ENCODE peak calls at places on chromosome 5, in seven cellular contexts. S is K562, B is HCT116, H is GM12878, Q is GM23338, P is A549, R is SK-N-SH. C is an unnamed sample. For H3K4me1, the result is how much of the 10 kb centered on the place peaks cover.

GRCh38 chr5:179858241-179858585 is 404 bp downstream of the MRNIP start:
- DNase-seq in P (peak), H (peak), Q (peak), S (peak), R (peak), B (no peak), C (no peak)

GRCh38 chr5:17189381-17190036 is 27.9 kb upstream of the BASP1 start:
- DNase-seq in B (peak), H (peak), S (peak), R (peak), P (peak), Q (peak), C (peak)

GRCh38 chr5:88689662-88690351 is 193.2 kb downstream of the MEF2C start:
- DNase-seq in H (no peak), B (no peak), R (no peak), Q (no peak), S (no peak), P (no peak), C (no peak)

GRCh38 chr5:149352169-149352568 is 5.7 kb upstream of the PCYOX1L start:
- DNase-seq in R (no peak), Q (no peak), P (no peak), B (no peak), H (no peak), S (no peak), C (no peak)

GRCh38 chr5:176793343-176793699 is 17.0 kb upstream of the UNC5A start:
- DNase-seq in H (no peak), B (no peak), Q (peak), R (peak), P (no peak), S (peak), C (no peak)

GRCh38 chr5:150301901-150302300 is 804 bp downstream of the ARSI start:
- DNase-seq in R (no peak), B (no peak), S (no peak), P (no peak), H (no peak), Q (peak), C (no peak)

GRCh38 chr5:88776692-88777091 is 106.3 kb downstream of the MEF2C start:
- DNase-seq in P (no peak), H (no peak), Q (no peak), R (no peak), S (no peak), B (no peak), C (no peak)

GRCh38 chr5:33810491-33811120 is 81.2 kb downstream of the ADAMTS12 start:
- DNase-seq in P (no peak), Q (no peak), H (no peak), B (no peak), R (no peak), S (no peak), C (no peak)

GRCh38 chr5:114702111-114702510 is 340.2 kb downstream of the KCNN2 start:
- DNase-seq in R (no peak), Q (no peak), S (no peak), B (no peak), H (no peak), P (no peak), C (no peak)

GRCh38 chr5:59151162-59151889 is 568.5 kb downstream of the RAB3C start:
- DNase-seq in P (no peak), B (no peak), Q (no peak), S (no peak), R (no peak), H (no peak), C (no peak)

GRCh38 chr5:135221187-135221473 is 177.9 kb downstream of the MACROH2A1 start:
- DNase-seq in Q (no peak), P (no peak), R (no peak), H (no peak), B (no peak), S (no peak), C (no peak)

GRCh38 chr5:179258001-179258921 is 87.0 kb downstream of the ADAMTS2 start:
- DNase-seq in P (no peak), B (no peak), H (no peak), R (peak), S (no peak), Q (no peak), C (no peak)

GRCh38 chr5:89878140-89878570 is 531.4 kb downstream of the CETN3 start:
- DNase-seq in R (no peak), P (no peak), S (no peak), H (no peak), Q (peak), B (peak), C (peak)

GRCh38 chr5:39578887-39579497 is 154.2 kb upstream of the DAB2 start:
- DNase-seq in S (no peak), Q (peak), H (no peak), R (no peak), B (peak), P (no peak), C (no peak)

GRCh38 chr5:93378073-93378472 is 202.9 kb downstream of the NR2F1-AS1 start:
- DNase-seq in P (no peak), H (no peak), R (no peak), Q (peak), B (no peak), S (no peak), C (no peak)

GRCh38 chr5:68445257-68446069 is 229.9 kb downstream of the PIK3R1 start:
- DNase-seq in Q (no peak), P (no peak), H (no peak), B (no peak), S (no peak), R (no peak), C (no peak)

GRCh38 chr5:53017794-53018391 is 28.7 kb downstream of the ITGA2 start:
- DNase-seq in B (no peak), Q (no peak), P (no peak), R (no peak), S (no peak), H (no peak), C (no peak)

GRCh38 chr5:83925321-83925877 is 204.7 kb upstream of the HAPLN1 start:
- DNase-seq in H (no peak), P (no peak), B (peak), S (no peak), Q (no peak), R (no peak), C (no peak)

GRCh38 chr5:72363146-72363802 is 43.1 kb downstream of the PTCD2 start:
- DNase-seq in P (no peak), Q (peak), H (no peak), R (no peak), B (peak), S (no peak), C (no peak)

GRCh38 chr5:1890296-1890695 is 7.6 kb upstream of the IRX4 start:
- DNase-seq in Q (no peak), S (no peak), B (no peak), P (no peak), R (no peak), H (no peak), C (no peak)

GRCh38 chr5:108818613-108819272 is 71.0 kb downstream of the FER start:
- DNase-seq in P (no peak), Q (no peak), H (peak), B (no peak), S (no peak), R (no peak), C (no peak)

GRCh38 chr5:133992429-133993151 is 12.2 kb downstream of the VDAC1 start:
- DNase-seq in Q (no peak), B (no peak), S (no peak), P (no peak), R (no peak), H (no peak), C (no peak)

GRCh38 chr5:1477341-1477740 is 32.1 kb upstream of the SLC6A3 start:
- DNase-seq in P (no peak), H (no peak), R (no peak), S (no peak), Q (no peak), B (no peak), C (no peak)

GRCh38 chr5:107274576-107274975 is 396.2 kb downstream of the EFNA5 start:
- DNase-seq in H (no peak), R (no peak), P (no peak), B (no peak), Q (no peak), S (no peak), C (no peak)

GRCh38 chr5:177431317-177432142 is 5.1 kb downstream of the GRK6 start:
- DNase-seq in S (no peak), H (peak), Q (no peak), R (no peak), B (no peak), P (no peak), C (no peak)

GRCh38 chr5:163163858-163164257 is 273.5 kb upstream of the CCNG1 start:
- DNase-seq in B (no peak), P (no peak), S (no peak), R (no peak), H (no peak), Q (no peak), C (no peak)

GRCh38 chr5:174794941-174795672 is 70.7 kb downstream of the MSX2 start:
- DNase-seq in H (no peak), P (no peak), R (no peak), Q (peak), B (no peak), S (no peak), C (no peak)
- H3K4me3 ChIP-seq in H (no peak), P (no peak), R (no peak), Q (no peak), B (no peak), S (no peak), C (no peak)

GRCh38 chr5:389891-390290 is 53.1 kb upstream of the EXOC3 start:
- DNase-seq in H (no peak), R (no peak), S (no peak), B (no peak), Q (no peak), P (no peak), C (no peak)

GRCh38 chr5:393846-394275 is 49.1 kb upstream of the EXOC3 start:
- DNase-seq in H (no peak), Q (no peak), B (no peak), R (no peak), S (no peak), P (no peak), C (no peak)

GRCh38 chr5:390571-391491 is 52.1 kb upstream of the EXOC3 start:
- DNase-seq in Q (no peak), H (no peak), S (no peak), P (no peak), R (no peak), B (no peak), C (no peak)

GRCh38 chr5:394671-395155 is 48.3 kb upstream of the EXOC3 start:
- DNase-seq in S (no peak), B (no peak), P (no peak), R (peak), Q (no peak), H (no peak), C (no peak)

GRCh38 chr5:392431-392988 is 50.5 kb upstream of the EXOC3 start:
- DNase-seq in Q (peak), H (peak), S (no peak), P (no peak), B (peak), R (no peak), C (no peak)
- TF ChIP-seq REST in Q (no peak), H (no peak), S (no peak), P (no peak), B (no peak), R (no peak), C (no peak)

DNA sequence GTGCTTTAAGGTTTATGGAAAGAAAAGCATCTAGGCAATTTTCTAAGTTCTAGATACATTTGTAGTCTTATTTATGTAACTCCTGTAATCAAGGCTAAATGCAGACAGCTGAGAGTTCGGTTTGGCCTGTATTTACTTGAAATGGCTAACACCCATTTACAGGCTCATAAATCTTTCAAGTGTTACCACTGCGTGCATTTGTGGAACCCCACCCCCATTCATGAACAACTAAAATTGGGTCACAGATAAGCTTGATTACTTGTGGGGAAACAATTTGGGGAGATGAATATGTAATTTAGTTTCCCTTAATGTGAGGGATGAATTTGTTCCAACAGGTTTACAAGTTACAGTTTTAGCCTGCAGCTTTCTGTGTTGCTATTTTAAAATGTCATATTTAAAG is 360.6 kb downstream of the ARRDC3 start:
- DNase-seq in H (no peak), P (no peak), R (no peak), Q (no peak), B (no peak), S (no peak), C (no peak)
- H3K4me1 ChIP-seq in H (under half), P (under half), R (under half), Q (under half), B (under half), S (under half), C (under half)

GRCh38 chr5:125835293-125836172 is 587.7 kb upstream of the GRAMD2B start:
- DNase-seq in S (no peak), Q (peak), H (no peak), B (peak), R (peak), P (peak), C (peak)
- H3K4me3 ChIP-seq in S (no peak), Q (no peak), H (no peak), B (no peak), R (no peak), P (no peak), C (no peak)

DNA sequence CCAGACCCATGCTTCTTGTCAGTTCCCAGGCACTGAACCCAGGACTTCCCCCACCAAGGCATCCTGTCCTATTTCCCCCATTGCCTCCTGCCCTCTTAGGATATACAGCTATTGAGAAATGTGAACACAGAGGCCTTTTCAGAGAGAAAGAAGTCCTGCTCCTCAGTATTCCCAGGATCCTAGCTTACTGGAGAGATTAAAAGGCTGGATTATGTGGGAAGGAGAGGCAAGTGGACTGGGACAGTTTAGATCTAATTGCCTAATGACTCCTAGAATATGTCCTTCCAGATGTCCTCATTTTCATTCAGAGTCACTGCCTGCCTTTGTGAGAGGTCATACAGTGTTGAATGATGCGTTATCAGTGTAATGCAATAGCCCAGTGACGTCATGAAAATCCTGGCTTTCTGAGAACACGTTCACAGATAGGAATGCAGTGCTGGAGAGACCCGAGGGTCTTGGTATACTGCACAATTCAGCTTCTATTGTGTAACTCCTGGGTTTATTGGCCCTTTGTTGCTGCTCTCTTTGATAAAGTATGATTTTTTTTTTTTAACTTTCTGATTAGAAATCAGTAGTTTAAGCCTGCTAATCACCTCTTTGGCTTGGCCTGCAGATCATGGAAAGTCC is 26.2 kb downstream of the WWC1 start:
- DNase-seq in H (no peak), S (peak), Q (no peak), B (peak), R (peak), P (peak), C (peak)
- TF ChIP-seq REST in H (no peak), S (no peak), Q (no peak), B (no peak), R (no peak), P (no peak), C (no peak)

DNA sequence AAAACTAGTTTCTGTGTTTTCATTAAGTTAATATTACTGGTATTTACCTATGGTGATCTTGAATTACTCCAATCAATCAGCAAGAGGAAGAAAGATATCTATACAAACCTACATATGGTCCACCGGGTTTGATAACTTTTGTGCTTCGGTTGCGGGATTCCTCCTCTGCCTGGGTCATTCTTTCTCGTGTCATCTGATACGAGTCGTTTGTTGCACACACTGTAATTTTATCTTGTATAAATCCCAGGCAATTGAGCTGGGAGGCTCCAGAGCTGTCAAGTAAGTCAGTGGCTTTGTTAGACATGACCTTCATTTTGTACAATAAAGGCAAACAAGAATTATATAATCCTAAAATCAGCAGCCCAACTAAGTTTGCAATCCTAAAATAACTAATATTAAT is 48.0 kb downstream of the ELL2 start:
- DNase-seq in Q (no peak), H (no peak), B (no peak), R (no peak), S (no peak), P (no peak), C (no peak)
- H3K4me1 ChIP-seq in Q (under half), H (under half), B (under half), R (under half), S (under half), P (under half), C (under half)

GRCh38 chr5:5497132-5497748 is 74.8 kb downstream of the ICE1 start:
- DNase-seq in Q (peak), H (no peak), P (peak), R (peak), B (peak), S (peak), C (peak)

GRCh38 chr5:5490774-5491347 is 68.4 kb downstream of the ICE1 start:
- DNase-seq in H (no peak), B (no peak), Q (no peak), S (no peak), R (no peak), P (no peak), C (no peak)

GRCh38 chr5:5494489-5495402 is 72.3 kb downstream of the ICE1 start:
- DNase-seq in R (peak), Q (peak), B (peak), S (peak), H (peak), P (no peak), C (no peak)

GRCh38 chr5:5487961-5488360 is 65.5 kb downstream of the ICE1 start:
- DNase-seq in H (no peak), R (no peak), S (no peak), P (no peak), B (no peak), Q (no peak), C (no peak)

GRCh38 chr5:5492087-5492933 is 69.8 kb downstream of the ICE1 start:
- DNase-seq in Q (peak), R (peak), H (peak), P (peak), S (peak), B (peak), C (peak)
- H3K4me3 ChIP-seq in Q (no peak), R (no peak), H (no peak), P (no peak), S (no peak), B (no peak), C (no peak)

DNA sequence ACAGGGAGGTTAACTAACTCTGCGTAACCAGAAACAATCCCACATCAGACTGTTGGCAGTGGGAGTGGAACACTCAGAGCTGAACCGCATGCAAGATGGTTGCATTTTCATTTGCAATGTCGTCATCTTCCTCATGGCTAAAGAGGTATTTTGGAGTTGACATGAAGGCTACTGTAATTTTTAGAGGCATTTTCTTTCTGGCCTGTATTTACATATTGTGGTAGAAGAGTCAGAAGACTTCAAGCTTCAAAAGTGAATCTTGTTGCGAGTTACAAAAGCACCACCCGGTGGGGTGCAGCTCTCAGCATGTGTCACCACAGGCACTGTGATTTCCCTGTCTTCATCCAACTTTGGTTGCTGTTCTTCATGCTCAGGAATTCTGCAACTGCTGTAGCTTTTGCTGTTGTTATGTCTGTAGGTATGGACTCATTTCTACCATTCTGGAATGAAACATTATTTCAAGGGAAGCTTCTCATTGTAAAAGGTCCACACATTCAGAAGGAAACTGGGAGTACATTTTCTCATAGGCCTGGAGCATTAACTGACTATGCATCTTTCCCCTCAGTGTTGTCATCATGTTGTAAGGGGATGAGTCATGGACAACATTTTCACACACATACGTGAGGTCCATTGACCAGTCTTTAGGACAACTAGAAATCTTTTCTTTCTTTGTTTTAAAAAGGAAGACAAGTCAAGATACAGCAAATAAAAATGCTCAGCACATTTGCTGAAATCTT is 35.4 kb upstream of the GDNF start:
- DNase-seq in B (no peak), R (no peak), Q (no peak), P (no peak), S (no peak), H (no peak), C (no peak)
- TF ChIP-seq REST in B (no peak), R (no peak), Q (no peak), P (no peak), S (no peak), H (no peak), C (no peak)